ENCODE peak calls at places on chromosomes 3 and 15, in four cellular contexts. H, N, X and U are unnamed samples.
A peak's percentile ranks its signal among the peaks of the same experiment; 100 is the strongest.

GRCh38 chr15:95772982-95773381 is 557.5 kb upstream of the NR2F2 start:
- DNase-seq in H (no peak), N (no peak), X (no peak), U (no peak)

GRCh38 chr15:63554337-63554927 is 42.8 kb upstream of the FBXL22 start:
- DNase-seq in H (peak; percentile 8), N (no peak), X (no peak), U (no peak)

GRCh38 chr3:16885948-16886683 is 1.4 kb downstream of the PLCL2 start:
- DNase-seq in H (peak; percentile 45), N (no peak), X (no peak), U (peak; percentile 59)

GRCh38 chr15:92667291-92667904 is 11.8 kb upstream of the FAM174B start:
- DNase-seq in H (no peak), N (no peak), X (no peak), U (no peak)

GRCh38 chr15:31230630-31231485 is 95.8 kb upstream of the KLF13 start:
- DNase-seq in H (no peak), N (no peak), X (no peak), U (no peak)

GRCh38 chr15:70245932-70246622 is 148.4 kb upstream of the TLE3 start:
- DNase-seq in H (peak; percentile 75), N (peak; percentile 89), X (no peak), U (no peak)

GRCh38 chr3:156304406-156304805 is 184.0 kb downstream of the KCNAB1 start:
- DNase-seq in H (peak; percentile 65), N (no peak), X (no peak), U (peak; percentile 70)

GRCh38 chr3:10021856-10022775 is 4.1 kb upstream of the FANCD2 start:
- DNase-seq in H (no peak), N (no peak), X (no peak), U (no peak)

GRCh38 chr15:94230886-94231727 is at the start of gene MCTP2:
- DNase-seq in H (peak; percentile 60), N (peak; percentile 86), X (peak; percentile 77), U (peak; percentile 37)

GRCh38 chr3:186320862-186321568 is 41.0 kb downstream of the DGKG start:
- DNase-seq in H (peak; percentile 30), N (peak; percentile 85), X (no peak), U (no peak)

GRCh38 chr3:46091046-46091445 is 63.8 kb upstream of the XCR1 start:
- DNase-seq in H (no peak), N (no peak), X (no peak), U (no peak)